ENCODE peak calls at places on chromosomes 11 and 22, in ten cellular contexts. One of them, this sample, is unnamed.

GRCh38 chr11:37630866-37631265 is 1032.8 kb upstream of the RAG2 start:
- DNase-seq in astrocyte of the cerebellum: no peak
- DNase-seq in brain microvascular endothelial cell: no peak
- DNase-seq in colonic mucosa: no peak
- DNase-seq in thyroid gland: no peak
- DNase-seq in epithelial cell of proximal tubule: no peak
- DNase-seq in progenitor cell of endocrine pancreas: no peak
- DNase-seq in nephron progenitor cell: no peak
- DNase-seq in mucosa of descending colon: no peak
- DNase-seq in pancreas: no peak
- DNase-seq in this sample: no peak

GRCh38 chr22:22060200-22061084 is 77.9 kb upstream of the TOP3B start:
- DNase-seq in astrocyte of the cerebellum: no peak
- DNase-seq in brain microvascular endothelial cell: peak; percentile 21
- DNase-seq in progenitor cell of endocrine pancreas: peak; percentile 41
- DNase-seq in mucosa of descending colon: peak; percentile 61
- DNase-seq in pancreas: peak; percentile 42
- DNase-seq in thyroid gland: peak; percentile 18
- DNase-seq in colonic mucosa: peak; percentile 56
- DNase-seq in nephron progenitor cell: peak; percentile 86
- DNase-seq in epithelial cell of proximal tubule: no peak
- DNase-seq in this sample: peak; percentile 62

GRCh38 chr22:49764151-49764581 is 63.5 kb downstream of the BRD1 start:
- DNase-seq in epithelial cell of proximal tubule: no peak
- DNase-seq in thyroid gland: no peak
- DNase-seq in astrocyte of the cerebellum: no peak
- DNase-seq in brain microvascular endothelial cell: no peak
- DNase-seq in mucosa of descending colon: peak; percentile 18
- DNase-seq in colonic mucosa: no peak
- DNase-seq in progenitor cell of endocrine pancreas: peak; percentile 8
- DNase-seq in pancreas: peak; percentile 7
- DNase-seq in nephron progenitor cell: no peak
- DNase-seq in this sample: no peak

GRCh38 chr11:35166369-35167360 is 27.7 kb downstream of the CD44 start:
- DNase-seq in brain microvascular endothelial cell: peak; percentile 86
- DNase-seq in nephron progenitor cell: no peak
- DNase-seq in mucosa of descending colon: no peak
- DNase-seq in pancreas: no peak
- DNase-seq in thyroid gland: no peak
- DNase-seq in colonic mucosa: no peak
- DNase-seq in astrocyte of the cerebellum: peak; percentile 67
- DNase-seq in progenitor cell of endocrine pancreas: no peak
- DNase-seq in epithelial cell of proximal tubule: peak; percentile 92
- DNase-seq in this sample: no peak

GRCh38 chr11:115845872-115846271 is 341.7 kb upstream of the CADM1 start:
- DNase-seq in epithelial cell of proximal tubule: no peak
- DNase-seq in brain microvascular endothelial cell: no peak
- DNase-seq in pancreas: no peak
- DNase-seq in thyroid gland: no peak
- DNase-seq in astrocyte of the cerebellum: no peak
- DNase-seq in nephron progenitor cell: no peak
- DNase-seq in progenitor cell of endocrine pancreas: no peak
- DNase-seq in colonic mucosa: no peak
- DNase-seq in mucosa of descending colon: no peak
- DNase-seq in this sample: no peak

GRCh38 chr22:26075233-26075632 is 94.0 kb upstream of the SEZ6L start:
- DNase-seq in epithelial cell of proximal tubule: no peak
- DNase-seq in pancreas: no peak
- DNase-seq in nephron progenitor cell: no peak
- DNase-seq in mucosa of descending colon: no peak
- DNase-seq in progenitor cell of endocrine pancreas: no peak
- DNase-seq in astrocyte of the cerebellum: no peak
- DNase-seq in thyroid gland: no peak
- DNase-seq in brain microvascular endothelial cell: no peak
- DNase-seq in colonic mucosa: no peak
- DNase-seq in this sample: no peak

GRCh38 chr11:115886111-115886733 is 382.0 kb upstream of the CADM1 start:
- DNase-seq in thyroid gland: no peak
- DNase-seq in nephron progenitor cell: no peak
- DNase-seq in progenitor cell of endocrine pancreas: no peak
- DNase-seq in colonic mucosa: no peak
- DNase-seq in astrocyte of the cerebellum: no peak
- DNase-seq in mucosa of descending colon: no peak
- DNase-seq in epithelial cell of proximal tubule: no peak
- DNase-seq in brain microvascular endothelial cell: no peak
- DNase-seq in pancreas: no peak
- DNase-seq in this sample: no peak

GRCh38 chr11:9525116-9525515 is 48.4 kb upstream of the WEE1 start:
- DNase-seq in progenitor cell of endocrine pancreas: no peak
- DNase-seq in thyroid gland: no peak
- DNase-seq in nephron progenitor cell: no peak
- DNase-seq in mucosa of descending colon: no peak
- DNase-seq in epithelial cell of proximal tubule: no peak
- DNase-seq in colonic mucosa: no peak
- DNase-seq in astrocyte of the cerebellum: no peak
- DNase-seq in brain microvascular endothelial cell: no peak
- DNase-seq in pancreas: no peak
- DNase-seq in this sample: no peak

GRCh38 chr22:42114721-42115120 is 15.9 kb downstream of the CYP2D6 start:
- DNase-seq in thyroid gland: no peak
- DNase-seq in brain microvascular endothelial cell: peak; percentile 16
- DNase-seq in pancreas: peak; percentile 42
- DNase-seq in progenitor cell of endocrine pancreas: no peak
- DNase-seq in epithelial cell of proximal tubule: no peak
- DNase-seq in colonic mucosa: no peak
- DNase-seq in mucosa of descending colon: no peak
- DNase-seq in astrocyte of the cerebellum: no peak
- DNase-seq in nephron progenitor cell: no peak
- DNase-seq in this sample: no peak

GRCh38 chr11:76131142-76131541 is 75.2 kb downstream of the WNT11 start:
- DNase-seq in pancreas: no peak
- DNase-seq in colonic mucosa: no peak
- DNase-seq in brain microvascular endothelial cell: no peak
- DNase-seq in progenitor cell of endocrine pancreas: no peak
- DNase-seq in nephron progenitor cell: no peak
- DNase-seq in epithelial cell of proximal tubule: no peak
- DNase-seq in astrocyte of the cerebellum: no peak
- DNase-seq in mucosa of descending colon: no peak
- DNase-seq in thyroid gland: no peak
- DNase-seq in this sample: no peak

GRCh38 chr11:35274909-35275807 is 136.2 kb downstream of the CD44 start:
- DNase-seq in pancreas: peak; percentile 92
- DNase-seq in colonic mucosa: peak; percentile 57
- DNase-seq in mucosa of descending colon: peak; percentile 57
- DNase-seq in thyroid gland: peak; percentile 77
- DNase-seq in nephron progenitor cell: no peak
- DNase-seq in epithelial cell of proximal tubule: no peak
- DNase-seq in brain microvascular endothelial cell: no peak
- DNase-seq in progenitor cell of endocrine pancreas: no peak
- DNase-seq in astrocyte of the cerebellum: no peak
- DNase-seq in this sample: no peak

GRCh38 chr22:19357270-19358105 is 66.0 kb upstream of the CLTCL1 start:
- DNase-seq in brain microvascular endothelial cell: no peak
- DNase-seq in pancreas: no peak
- DNase-seq in colonic mucosa: no peak
- DNase-seq in astrocyte of the cerebellum: no peak
- DNase-seq in epithelial cell of proximal tubule: no peak
- DNase-seq in nephron progenitor cell: no peak
- DNase-seq in mucosa of descending colon: no peak
- DNase-seq in thyroid gland: peak; percentile 83
- DNase-seq in progenitor cell of endocrine pancreas: no peak
- DNase-seq in this sample: no peak

GRCh38 chr11:117000741-117001096 is 97.5 kb downstream of the SIK3 start:
- DNase-seq in colonic mucosa: no peak
- DNase-seq in epithelial cell of proximal tubule: no peak
- DNase-seq in pancreas: no peak
- DNase-seq in brain microvascular endothelial cell: no peak
- DNase-seq in thyroid gland: no peak
- DNase-seq in progenitor cell of endocrine pancreas: no peak
- DNase-seq in astrocyte of the cerebellum: no peak
- DNase-seq in mucosa of descending colon: no peak
- DNase-seq in nephron progenitor cell: no peak
- DNase-seq in this sample: no peak

GRCh38 chr22:46895753-46896152 is 133.3 kb downstream of the TBC1D22A start:
- DNase-seq in astrocyte of the cerebellum: no peak
- DNase-seq in brain microvascular endothelial cell: no peak
- DNase-seq in mucosa of descending colon: no peak
- DNase-seq in pancreas: no peak
- DNase-seq in progenitor cell of endocrine pancreas: no peak
- DNase-seq in thyroid gland: no peak
- DNase-seq in nephron progenitor cell: no peak
- DNase-seq in epithelial cell of proximal tubule: no peak
- DNase-seq in colonic mucosa: no peak
- DNase-seq in this sample: no peak

DNA sequence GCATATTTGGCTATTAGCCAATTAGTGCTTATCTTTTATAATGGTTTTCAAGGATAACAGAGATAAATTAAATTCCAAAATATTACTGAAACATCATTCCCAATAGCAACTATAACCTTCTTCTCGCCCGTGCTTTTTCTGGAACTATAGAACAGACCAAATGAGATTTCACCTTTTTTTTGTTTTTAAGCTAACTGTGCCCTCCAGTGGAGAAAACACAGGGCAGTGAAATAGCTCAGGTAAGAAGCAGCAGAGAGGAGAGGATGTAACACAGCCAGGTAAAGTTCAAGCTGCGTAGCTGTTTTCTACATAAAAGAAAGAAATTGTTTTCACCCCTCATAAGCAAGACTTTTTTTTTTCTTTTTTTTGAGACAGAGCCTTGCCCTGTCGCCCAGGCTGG is 28.2 kb downstream of the HSD17B12 start:
- DNase-seq in nephron progenitor cell: no peak
- DNase-seq in brain microvascular endothelial cell: no peak
- DNase-seq in pancreas: no peak
- DNase-seq in colonic mucosa: no peak
- DNase-seq in astrocyte of the cerebellum: no peak
- DNase-seq in thyroid gland: no peak
- DNase-seq in progenitor cell of endocrine pancreas: no peak
- DNase-seq in epithelial cell of proximal tubule: no peak
- DNase-seq in mucosa of descending colon: no peak
- DNase-seq in this sample: no peak
- TF ChIP-seq CTCF in nephron progenitor cell: no peak
- TF ChIP-seq CTCF in brain microvascular endothelial cell: peak; percentile 26
- TF ChIP-seq CTCF in pancreas: no peak
- TF ChIP-seq CTCF in colonic mucosa: no peak
- TF ChIP-seq CTCF in astrocyte of the cerebellum: no peak
- TF ChIP-seq CTCF in thyroid gland: peak; percentile 33
- TF ChIP-seq CTCF in progenitor cell of endocrine pancreas: peak; percentile 19
- TF ChIP-seq CTCF in epithelial cell of proximal tubule: peak; percentile 58
- TF ChIP-seq CTCF in mucosa of descending colon: no peak
- TF ChIP-seq CTCF in this sample: no peak

GRCh38 chr11:107563702-107564101 is 1.8 kb downstream of the ALKBH8 start:
- DNase-seq in brain microvascular endothelial cell: peak; percentile 64
- DNase-seq in thyroid gland: peak; percentile 21
- DNase-seq in pancreas: peak; percentile 20
- DNase-seq in colonic mucosa: peak; percentile 35
- DNase-seq in mucosa of descending colon: no peak
- DNase-seq in astrocyte of the cerebellum: peak; percentile 28
- DNase-seq in progenitor cell of endocrine pancreas: no peak
- DNase-seq in nephron progenitor cell: peak; percentile 21
- DNase-seq in epithelial cell of proximal tubule: no peak
- DNase-seq in this sample: no peak
- TF ChIP-seq CTCF in brain microvascular endothelial cell: peak; percentile 72
- TF ChIP-seq CTCF in thyroid gland: peak; percentile 52
- TF ChIP-seq CTCF in pancreas: peak; percentile 19
- TF ChIP-seq CTCF in colonic mucosa: no peak
- TF ChIP-seq CTCF in mucosa of descending colon: no peak
- TF ChIP-seq CTCF in astrocyte of the cerebellum: peak; percentile 70
- TF ChIP-seq CTCF in progenitor cell of endocrine pancreas: peak; percentile 68
- TF ChIP-seq CTCF in nephron progenitor cell: peak; percentile 53
- TF ChIP-seq CTCF in epithelial cell of proximal tubule: peak; percentile 64
- TF ChIP-seq CTCF in this sample: peak; percentile 62

GRCh38 chr11:121651267-121651625 is 198.5 kb upstream of the SORL1-AS1 start:
- DNase-seq in brain microvascular endothelial cell: no peak
- DNase-seq in nephron progenitor cell: no peak
- DNase-seq in pancreas: no peak
- DNase-seq in mucosa of descending colon: no peak
- DNase-seq in colonic mucosa: no peak
- DNase-seq in thyroid gland: no peak
- DNase-seq in astrocyte of the cerebellum: no peak
- DNase-seq in epithelial cell of proximal tubule: no peak
- DNase-seq in progenitor cell of endocrine pancreas: no peak
- DNase-seq in this sample: no peak

GRCh38 chr11:121645596-121645995 is 192.8 kb upstream of the SORL1-AS1 start:
- DNase-seq in nephron progenitor cell: no peak
- DNase-seq in astrocyte of the cerebellum: no peak
- DNase-seq in brain microvascular endothelial cell: no peak
- DNase-seq in thyroid gland: no peak
- DNase-seq in epithelial cell of proximal tubule: no peak
- DNase-seq in colonic mucosa: no peak
- DNase-seq in pancreas: no peak
- DNase-seq in mucosa of descending colon: no peak
- DNase-seq in progenitor cell of endocrine pancreas: no peak
- DNase-seq in this sample: no peak

GRCh38 chr11:121649798-121650197 is 197.0 kb upstream of the SORL1-AS1 start:
- DNase-seq in mucosa of descending colon: no peak
- DNase-seq in thyroid gland: no peak
- DNase-seq in epithelial cell of proximal tubule: no peak
- DNase-seq in colonic mucosa: no peak
- DNase-seq in pancreas: no peak
- DNase-seq in astrocyte of the cerebellum: no peak
- DNase-seq in nephron progenitor cell: no peak
- DNase-seq in progenitor cell of endocrine pancreas: no peak
- DNase-seq in brain microvascular endothelial cell: no peak
- DNase-seq in this sample: no peak

GRCh38 chr11:121650520-121651266 is 197.9 kb upstream of the SORL1-AS1 start:
- DNase-seq in brain microvascular endothelial cell: no peak
- DNase-seq in thyroid gland: no peak
- DNase-seq in epithelial cell of proximal tubule: no peak
- DNase-seq in colonic mucosa: no peak
- DNase-seq in astrocyte of the cerebellum: no peak
- DNase-seq in nephron progenitor cell: no peak
- DNase-seq in pancreas: no peak
- DNase-seq in mucosa of descending colon: no peak
- DNase-seq in progenitor cell of endocrine pancreas: no peak
- DNase-seq in this sample: no peak

DNA sequence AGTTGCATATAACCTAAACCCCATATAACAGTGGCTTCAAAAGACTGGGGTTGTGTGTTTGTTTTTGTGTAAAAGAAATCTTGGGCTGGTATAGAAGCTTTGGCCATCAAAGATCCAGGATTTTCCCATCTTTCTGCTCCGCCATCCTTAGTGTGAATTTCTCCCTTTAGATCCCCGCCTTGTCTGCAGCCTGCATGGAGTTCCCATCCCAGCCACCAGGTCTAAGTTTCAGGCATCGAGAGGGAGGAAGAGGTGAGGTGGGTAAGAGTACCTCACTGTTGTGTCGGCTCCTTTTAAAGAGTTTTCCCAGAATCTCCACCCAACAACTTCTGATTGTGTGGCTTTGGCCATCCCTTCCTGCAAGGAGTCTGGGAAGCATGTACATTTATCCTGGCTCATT is 195.5 kb upstream of the SORL1-AS1 start:
- DNase-seq in brain microvascular endothelial cell: no peak
- DNase-seq in thyroid gland: no peak
- DNase-seq in astrocyte of the cerebellum: no peak
- DNase-seq in pancreas: no peak
- DNase-seq in epithelial cell of proximal tubule: no peak
- DNase-seq in nephron progenitor cell: no peak
- DNase-seq in progenitor cell of endocrine pancreas: no peak
- DNase-seq in mucosa of descending colon: no peak
- DNase-seq in colonic mucosa: no peak
- DNase-seq in this sample: no peak
- TF ChIP-seq CTCF in brain microvascular endothelial cell: peak; percentile 17
- TF ChIP-seq CTCF in thyroid gland: no peak
- TF ChIP-seq CTCF in astrocyte of the cerebellum: peak; percentile 5
- TF ChIP-seq CTCF in pancreas: no peak
- TF ChIP-seq CTCF in epithelial cell of proximal tubule: no peak
- TF ChIP-seq CTCF in nephron progenitor cell: no peak
- TF ChIP-seq CTCF in progenitor cell of endocrine pancreas: peak; percentile 22
- TF ChIP-seq CTCF in mucosa of descending colon: no peak
- TF ChIP-seq CTCF in colonic mucosa: no peak
- TF ChIP-seq CTCF in this sample: peak; percentile 64

GRCh38 chr11:109040303-109040702 is 375.4 kb downstream of the DDX10 start:
- DNase-seq in brain microvascular endothelial cell: no peak
- DNase-seq in epithelial cell of proximal tubule: no peak
- DNase-seq in colonic mucosa: no peak
- DNase-seq in pancreas: no peak
- DNase-seq in progenitor cell of endocrine pancreas: no peak
- DNase-seq in astrocyte of the cerebellum: no peak
- DNase-seq in nephron progenitor cell: no peak
- DNase-seq in mucosa of descending colon: no peak
- DNase-seq in thyroid gland: no peak
- DNase-seq in this sample: no peak
- TF ChIP-seq CTCF in brain microvascular endothelial cell: peak; percentile 42
- TF ChIP-seq CTCF in epithelial cell of proximal tubule: peak; percentile 27
- TF ChIP-seq CTCF in colonic mucosa: no peak
- TF ChIP-seq CTCF in pancreas: no peak
- TF ChIP-seq CTCF in progenitor cell of endocrine pancreas: peak; percentile 14
- TF ChIP-seq CTCF in astrocyte of the cerebellum: peak; percentile 8
- TF ChIP-seq CTCF in nephron progenitor cell: no peak
- TF ChIP-seq CTCF in mucosa of descending colon: no peak
- TF ChIP-seq CTCF in thyroid gland: no peak
- TF ChIP-seq CTCF in this sample: no peak

This sample was measured in mesothelial cell of epicardium.